ENCODE peak calls at places on chromosomes 12 and 14, in six cellular contexts. W, N, U, I, Q and O are unnamed samples.

GRCh38 chr12:51814311-51815088 is 34.0 kb downstream of the FIGNL2 start:
- DNase-seq in W (peak; percentile 73), N (peak; percentile 92), U (peak; percentile 88), I (peak; percentile 63), Q (peak; percentile 82), O (peak; percentile 92)

GRCh38 chr12:109685574-109686447 is 27.8 kb upstream of the FAM222A start:
- DNase-seq in W (no peak), N (no peak), U (no peak), I (no peak), Q (no peak), O (no peak)

GRCh38 chr12:70666364-70666763 is 29.1 kb upstream of the PTPRB start:
- DNase-seq in W (no peak), N (no peak), U (no peak), I (no peak), Q (no peak), O (no peak)

GRCh38 chr12:56488041-56488955 is at the start of gene GLS2:
- DNase-seq in W (peak; percentile 85), N (peak; percentile 79), U (peak; percentile 69), I (peak; percentile 82), Q (peak; percentile 81), O (peak; percentile 94)

GRCh38 chr12:121214855-121215745 is 5.2 kb downstream of the P2RX4 start:
- DNase-seq in W (no peak), N (no peak), U (no peak), I (no peak), Q (no peak), O (no peak)

GRCh38 chr14:76089575-76089974 is 62.1 kb upstream of the GPATCH2L start:
- DNase-seq in W (no peak), N (no peak), U (no peak), I (no peak), Q (no peak), O (no peak)

GRCh38 chr14:64293976-64294671 is at the start of gene ESR2:
- DNase-seq in W (no peak), N (peak; percentile 86), U (peak; percentile 29), I (peak; percentile 66), Q (peak; percentile 53), O (no peak)

GRCh38 chr12:65817866-65818265 is 6.4 kb upstream of the HMGA2 start:
- DNase-seq in W (no peak), N (peak; percentile 22), U (no peak), I (no peak), Q (no peak), O (no peak)

GRCh38 chr12:67415473-67415872 is 146.3 kb downstream of the CAND1 start:
- DNase-seq in W (no peak), N (peak; percentile 65), U (no peak), I (no peak), Q (no peak), O (no peak)

GRCh38 chr14:28758253-28758915 is 8.2 kb upstream of the FOXG1 start:
- DNase-seq in W (no peak), N (peak; percentile 39), U (no peak), I (no peak), Q (no peak), O (no peak)

GRCh38 chr14:28755198-28755794 is 11.3 kb upstream of the FOXG1 start:
- DNase-seq in W (no peak), N (no peak), U (no peak), I (no peak), Q (no peak), O (no peak)

GRCh38 chr14:28757790-28758189 is 8.8 kb upstream of the FOXG1 start:
- DNase-seq in W (no peak), N (no peak), U (no peak), I (no peak), Q (no peak), O (no peak)

GRCh38 chr14:28755930-28756895 is 10.4 kb upstream of the FOXG1 start:
- DNase-seq in W (no peak), N (peak; percentile 25), U (no peak), I (no peak), Q (no peak), O (no peak)

DNA sequence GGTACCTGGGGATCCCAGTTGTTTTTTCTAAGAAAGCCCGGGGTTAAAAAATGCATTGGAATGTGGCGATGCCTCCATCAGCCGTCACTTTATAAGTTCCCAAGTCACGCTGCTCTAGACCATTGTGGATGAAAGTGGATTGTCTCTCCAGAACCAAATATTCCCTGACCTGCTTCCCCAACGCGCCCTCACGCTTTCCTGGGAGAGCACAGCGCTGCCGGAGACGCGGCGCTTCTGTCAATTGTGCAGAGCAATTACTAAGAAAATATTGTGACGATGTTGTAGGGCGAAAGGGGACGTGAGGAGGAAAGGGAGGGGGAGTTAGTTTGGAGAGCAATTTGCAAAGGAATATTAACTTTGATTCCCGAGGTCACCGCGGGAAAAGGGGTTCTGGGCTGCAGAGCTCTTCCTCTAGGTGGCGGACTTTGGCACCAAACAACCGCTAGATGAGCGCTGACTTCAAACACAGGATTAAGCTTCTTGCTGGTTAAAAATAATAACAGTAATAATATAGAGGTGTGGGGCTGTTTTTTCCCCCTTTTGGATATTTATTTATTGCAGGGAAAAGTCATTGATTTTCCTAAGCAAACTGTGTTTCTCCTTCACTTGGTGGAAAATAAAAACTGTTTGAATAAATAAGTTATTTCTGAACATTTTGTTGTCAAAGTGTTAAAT is 9.6 kb upstream of the FOXG1 start:
- DNase-seq in W (no peak), N (peak; percentile 80), U (no peak), I (no peak), Q (no peak), O (no peak)
- TF ChIP-seq CTCF in W (peak; percentile 15), N (peak; percentile 80), U (peak; percentile 56), I (no peak), Q (no peak), O (peak; percentile 52)

GRCh38 chr12:117967512-117967911 is 1.3 kb downstream of the KSR2 start:
- DNase-seq in W (no peak), N (peak; percentile 8), U (no peak), I (no peak), Q (no peak), O (no peak)

GRCh38 chr12:117968826-117969659 is at the start of gene KSR2:
- DNase-seq in W (no peak), N (peak; percentile 94), U (no peak), I (no peak), Q (peak; percentile 49), O (peak; percentile 43)

GRCh38 chr12:117968084-117968789 is 553 bp downstream of the KSR2 start:
- DNase-seq in W (no peak), N (peak; percentile 25), U (no peak), I (no peak), Q (no peak), O (no peak)

GRCh38 chr12:117966511-117966910 is 2.3 kb downstream of the KSR2 start:
- DNase-seq in W (no peak), N (no peak), U (no peak), I (no peak), Q (no peak), O (no peak)

GRCh38 chr12:117967043-117967442 is 1.7 kb downstream of the KSR2 start:
- DNase-seq in W (no peak), N (no peak), U (no peak), I (no peak), Q (no peak), O (no peak)
- H3K4me3 ChIP-seq in W (no peak overlapping the region), N (peak overlapping the region; percentile 95), U (no peak overlapping the region), I (no peak overlapping the region), Q (no peak overlapping the region), O (no peak overlapping the region)

GRCh38 chr14:101875041-101875725 is 89.2 kb upstream of the DYNC1H1 start:
- DNase-seq in W (no peak), N (no peak), U (no peak), I (no peak), Q (no peak), O (no peak)
- TF ChIP-seq CTCF in W (no peak), N (no peak), U (no peak), I (no peak), Q (no peak), O (no peak)

DNA sequence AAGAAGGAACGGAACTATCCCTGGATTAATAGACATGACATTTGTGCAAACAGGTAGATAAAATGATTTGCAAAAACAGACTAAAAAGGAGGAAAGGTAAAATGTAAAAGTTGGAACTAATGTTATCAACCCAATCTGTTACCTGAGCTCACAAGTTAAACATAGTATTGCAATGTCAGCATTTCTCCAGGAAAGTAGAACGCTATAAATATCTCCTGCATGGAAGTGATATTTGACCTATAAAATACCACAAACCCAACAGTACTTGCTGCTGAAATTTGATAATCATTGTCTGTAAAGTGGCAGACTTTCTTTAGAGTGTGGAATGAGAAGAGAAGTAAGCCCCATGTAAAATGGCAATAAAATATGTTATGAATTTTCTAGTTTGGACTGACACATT is 1435.7 kb downstream of the LRFN5 start:
- DNase-seq in W (no peak), N (no peak), U (no peak), I (no peak), Q (no peak), O (no peak)
- H3K4me3 ChIP-seq in W (no peak overlapping the region), N (no peak overlapping the region), U (no peak overlapping the region), I (no peak overlapping the region), Q (no peak overlapping the region), O (no peak overlapping the region)

GRCh38 chr14:22220427-22220826 is 368.6 kb downstream of the DAD1 start:
- DNase-seq in W (no peak), N (no peak), U (no peak), I (no peak), Q (no peak), O (no peak)
- TF ChIP-seq CTCF in W (no peak), N (no peak), U (no peak), I (no peak), Q (no peak), O (no peak)

GRCh38 chr12:104674083-104674482 is 217.3 kb downstream of the CHST11 start:
- DNase-seq in W (no peak), N (no peak), U (no peak), I (no peak), Q (no peak), O (no peak)
- H3K4me3 ChIP-seq in W (no peak overlapping the region), N (no peak overlapping the region), U (no peak overlapping the region), I (no peak overlapping the region), Q (no peak overlapping the region), O (no peak overlapping the region)

DNA sequence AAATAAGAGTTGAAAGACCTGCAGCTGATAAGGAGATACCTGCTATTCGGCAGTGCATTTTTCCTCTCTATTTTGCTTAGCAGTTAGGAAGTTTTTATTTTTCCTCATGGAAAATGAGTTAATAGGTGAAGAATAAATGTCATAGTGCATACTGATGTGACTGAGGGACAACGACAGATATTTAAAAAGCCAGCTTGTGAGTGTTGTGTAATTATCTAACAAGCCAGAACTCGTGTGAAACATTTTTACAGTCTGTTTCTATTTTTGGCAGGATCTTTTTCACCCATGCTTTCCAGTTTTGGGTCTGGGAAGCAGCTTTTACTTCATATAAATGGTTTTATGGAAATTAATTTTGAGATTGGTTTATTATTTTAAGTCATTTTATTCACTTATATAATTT is 2.9 kb downstream of the FBXO34 start:
- DNase-seq in W (no peak), N (no peak), U (no peak), I (no peak), Q (no peak), O (no peak)
- TF ChIP-seq CTCF in W (no peak), N (no peak), U (no peak), I (no peak), Q (no peak), O (no peak)